ENCODE peak calls at places on chromosome X, in seven cellular contexts. U is WERI-Rb-1, J is lower leg skin, G is sigmoid colon, M is bronchial epithelial cell, W is BE2C, K is SK-N-SH. F is an unnamed sample.

GRCh38 chrX:71253253-71254091 is 468 bp downstream of the ZMYM3 start:
- DNase-seq in U (peak; percentile 72), J (no peak), G (no peak), M (no peak), W (peak; percentile 58), K (peak; percentile 84), F (peak; percentile 48)

GRCh38 chrX:41095962-41096955 is 11.0 kb downstream of the USP9X start:
- DNase-seq in U (peak; percentile 53), J (no peak), G (no peak), M (no peak), W (no peak), K (no peak), F (no peak)

GRCh38 chrX:22060952-22061351 is 28.8 kb downstream of the PHEX start:
- DNase-seq in U (no peak), J (no peak), G (no peak), M (no peak), W (no peak), K (no peak), F (peak; percentile 15)

GRCh38 chrX:16646366-16647168 is 3.4 kb upstream of the S100G start:
- DNase-seq in U (no peak), J (no peak), G (no peak), M (no peak), W (no peak), K (no peak), F (no peak)

GRCh38 chrX:72069380-72070160 is 62.1 kb downstream of the RTL5 start:
- DNase-seq in U (no peak), J (no peak), G (peak; percentile 74), M (no peak), W (peak; percentile 26), K (no peak), F (no peak)

GRCh38 chrX:7074135-7074907 is 73.2 kb upstream of the STS start:
- DNase-seq in U (no peak), J (no peak), G (no peak), M (peak; percentile 81), W (no peak), K (no peak), F (peak; percentile 17)

GRCh38 chrX:136608295-136608933 is 39.5 kb upstream of the CD40LG start:
- DNase-seq in U (peak; percentile 29), J (no peak), G (peak; percentile 64), M (peak; percentile 27), W (peak; percentile 48), K (no peak), F (peak; percentile 4)

GRCh38 chrX:136659174-136659573 is 11.2 kb downstream of the CD40LG start:
- DNase-seq in U (no peak), J (no peak), G (no peak), M (no peak), W (no peak), K (no peak), F (no peak)

GRCh38 chrX:46713672-46714487 is 45.0 kb downstream of the SLC9A7 start:
- DNase-seq in U (no peak), J (no peak), G (no peak), M (no peak), W (no peak), K (no peak), F (no peak)

GRCh38 chrX:147838465-147839131 is 73.1 kb upstream of the FMR1 start:
- DNase-seq in U (no peak), J (no peak), G (no peak), M (peak; percentile 18), W (no peak), K (no peak), F (no peak)
- TF ChIP-seq CTCF in U (peak; percentile 22), J (no peak), G (no peak), M (peak; percentile 17), W (no peak), K (peak; percentile 38), F (no peak)

GRCh38 chrX:119459181-119459580 is 9.1 kb upstream of the SLC25A5 start:
- DNase-seq in U (no peak), J (no peak), G (no peak), M (no peak), W (no peak), K (no peak), F (no peak)

GRCh38 chrX:119455264-119455663 is 13.0 kb upstream of the SLC25A5 start:
- DNase-seq in U (no peak), J (no peak), G (no peak), M (peak; percentile 87), W (no peak), K (no peak), F (no peak)

DNA sequence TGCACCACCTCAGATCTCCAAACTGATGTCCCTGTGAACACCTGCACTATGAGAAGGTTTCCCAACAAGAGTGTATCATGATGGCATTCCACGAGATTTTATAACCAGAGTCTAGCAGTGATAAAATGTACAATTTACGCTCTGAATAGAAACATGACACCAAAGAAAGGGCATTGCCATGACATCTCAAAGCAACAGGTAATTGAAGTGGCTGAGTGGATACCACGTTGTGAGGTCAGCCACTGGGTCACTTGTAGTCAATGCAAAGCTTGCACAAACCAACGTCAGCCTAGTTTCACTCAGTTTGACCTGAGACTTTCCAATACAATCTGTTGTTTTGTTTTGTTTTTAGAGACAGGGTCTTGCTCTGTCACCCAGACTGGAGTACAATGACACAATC is 15.0 kb upstream of the SLC25A5 start:
- DNase-seq in U (no peak), J (no peak), G (no peak), M (no peak), W (no peak), K (no peak), F (no peak)
- TF ChIP-seq CTCF in U (no peak), J (no peak), G (no peak), M (no peak), W (no peak), K (no peak), F (no peak)

GRCh38 chrX:78886550-78886949 is 58.6 kb upstream of the P2RY10 start:
- DNase-seq in U (no peak), J (no peak), G (no peak), M (peak; percentile 0), W (no peak), K (peak; percentile 5), F (peak; percentile 13)
- TF ChIP-seq CTCF in U (no peak), J (no peak), G (no peak), M (peak; percentile 8), W (no peak), K (peak; percentile 64), F (peak; percentile 31)

DNA sequence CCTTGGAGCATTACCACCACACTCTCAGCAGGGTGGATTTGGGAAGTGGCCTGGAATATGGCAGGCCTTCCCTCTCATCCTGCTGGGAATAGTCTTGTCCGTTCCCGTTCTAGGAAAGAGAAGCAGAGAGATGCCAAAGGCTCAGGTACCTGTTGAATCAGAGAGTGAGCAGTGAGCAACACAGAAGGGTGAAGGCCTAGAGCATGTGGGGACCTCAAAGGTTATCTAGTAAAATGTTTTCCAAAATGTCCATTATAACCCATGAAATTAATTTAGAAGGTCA is 30.8 kb downstream of the SLC16A2 start:
- DNase-seq in U (no peak), J (no peak), G (no peak), M (no peak), W (no peak), K (no peak), F (no peak)
- TF ChIP-seq CTCF in U (no peak), J (no peak), G (no peak), M (no peak), W (no peak), K (no peak), F (no peak)

GRCh38 chrX:53291596-53291995 is 10.2 kb upstream of the IQSEC2 start:
- DNase-seq in U (no peak), J (no peak), G (no peak), M (no peak), W (no peak), K (no peak), F (no peak)

GRCh38 chrX:53288173-53288572 is 6.8 kb upstream of the IQSEC2 start:
- DNase-seq in U (no peak), J (no peak), G (no peak), M (no peak), W (peak; percentile 84), K (peak; percentile 81), F (peak; percentile 43)

GRCh38 chrX:53290441-53291041 is 9.2 kb upstream of the IQSEC2 start:
- DNase-seq in U (no peak), J (no peak), G (no peak), M (no peak), W (no peak), K (no peak), F (no peak)

DNA sequence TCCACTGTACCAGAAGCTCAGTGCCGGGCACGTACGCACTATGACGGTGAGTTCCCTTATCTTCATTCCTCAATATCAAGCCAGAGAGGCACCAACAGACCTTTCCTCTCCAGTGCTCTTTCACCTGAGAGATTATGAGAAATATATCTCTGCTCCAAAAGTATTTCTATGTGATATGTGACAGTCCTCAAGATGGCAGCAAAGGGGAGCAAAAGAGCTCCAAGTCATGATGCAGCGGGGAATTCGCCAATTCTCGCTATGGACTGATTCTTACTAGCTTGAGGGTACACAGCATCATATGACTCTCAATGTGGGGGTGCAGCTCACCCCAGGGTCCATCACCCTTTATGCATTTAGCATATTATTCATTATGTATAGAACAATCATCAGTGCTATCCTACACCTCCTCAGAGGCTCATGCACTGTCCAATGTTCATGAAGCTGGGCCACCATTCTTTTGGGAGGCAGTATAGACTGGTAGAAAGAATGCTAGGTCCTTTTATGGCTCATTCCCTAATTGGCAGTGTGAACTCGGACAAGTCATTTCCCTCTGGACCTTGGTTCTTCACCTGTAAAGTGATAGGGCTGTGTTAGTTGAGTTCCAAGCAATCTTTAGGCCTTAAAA is 12.8 kb upstream of the IQSEC2 start:
- DNase-seq in U (no peak), J (no peak), G (no peak), M (no peak), W (no peak), K (no peak), F (no peak)
- TF ChIP-seq CTCF in U (no peak), J (no peak), G (no peak), M (no peak), W (peak; percentile 35), K (peak; percentile 56), F (peak; percentile 5)

GRCh38 chrX:45003080-45003479 is 130.1 kb downstream of the KDM6A start:
- DNase-seq in U (no peak), J (no peak), G (no peak), M (no peak), W (no peak), K (no peak), F (no peak)
- TF ChIP-seq CTCF in U (no peak), J (no peak), G (no peak), M (no peak), W (no peak), K (no peak), F (no peak)

GRCh38 chrX:134026732-134027311 is 41.4 kb upstream of the GPC3 start:
- DNase-seq in U (peak; percentile 15), J (no peak), G (peak; percentile 64), M (peak; percentile 59), W (peak; percentile 25), K (peak; percentile 31), F (peak; percentile 70)
- TF ChIP-seq CTCF in U (peak; percentile 42), J (no peak), G (peak; percentile 36), M (peak; percentile 64), W (peak; percentile 66), K (peak; percentile 52), F (peak; percentile 56)

DNA sequence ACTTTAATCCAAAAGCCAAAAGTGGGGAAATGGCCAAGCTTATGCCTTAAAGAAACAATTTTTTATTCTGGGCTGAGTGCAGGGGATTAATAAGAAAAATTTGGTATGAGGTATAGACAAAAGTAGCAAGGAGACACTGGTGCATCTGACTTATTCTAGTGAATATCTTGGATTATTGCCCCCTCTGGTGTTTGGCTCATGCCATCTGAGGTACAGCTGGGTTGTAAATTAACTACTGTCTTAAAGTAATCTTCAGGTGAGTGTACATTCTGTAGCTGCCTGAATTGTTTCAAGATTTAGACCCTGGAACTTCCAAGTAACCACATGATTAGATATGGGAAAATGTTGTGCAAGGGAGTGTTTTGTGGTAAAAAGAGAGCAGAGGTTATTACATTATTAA is 988.7 kb downstream of the FAM133A start:
- DNase-seq in U (no peak), J (no peak), G (no peak), M (peak; percentile 0), W (no peak), K (no peak), F (no peak)
- TF ChIP-seq CTCF in U (no peak), J (no peak), G (no peak), M (no peak), W (no peak), K (no peak), F (no peak)

F was measured in cardiac muscle cell.